ENCODE peak calls at places on chromosome 4, in six cellular contexts. One of them, this sample, is unnamed.

GRCh38 chr4:153560918-153561317 is 94.8 kb downstream of the TMEM131L start:
- DNase-seq in prostate gland: no peak
- DNase-seq in breast epithelium: no peak
- DNase-seq in sigmoid colon: no peak
- DNase-seq in spleen: no peak
- DNase-seq in SK-N-SH: no peak
- DNase-seq in this sample: no peak

GRCh38 chr4:46765465-46765864 is 143.6 kb downstream of the COX7B2 start:
- DNase-seq in SK-N-SH: no peak
- DNase-seq in prostate gland: no peak
- DNase-seq in sigmoid colon: no peak
- DNase-seq in breast epithelium: no peak
- DNase-seq in spleen: no peak
- DNase-seq in this sample: no peak

GRCh38 chr4:31334086-31334910 is 614.1 kb downstream of the PCDH7 start:
- DNase-seq in prostate gland: no peak
- DNase-seq in breast epithelium: no peak
- DNase-seq in sigmoid colon: no peak
- DNase-seq in spleen: no peak
- DNase-seq in SK-N-SH: no peak
- DNase-seq in this sample: no peak

GRCh38 chr4:104860227-104861123 is 286.2 kb upstream of the TET2 start:
- DNase-seq in SK-N-SH: peak; percentile 57
- DNase-seq in spleen: no peak
- DNase-seq in prostate gland: peak; percentile 70
- DNase-seq in sigmoid colon: peak; percentile 67
- DNase-seq in breast epithelium: no peak
- DNase-seq in this sample: peak; percentile 84

GRCh38 chr4:182143822-182144620 is 99.2 kb upstream of the TENM3 start:
- DNase-seq in sigmoid colon: no peak
- DNase-seq in prostate gland: no peak
- DNase-seq in SK-N-SH: peak; percentile 84
- DNase-seq in breast epithelium: no peak
- DNase-seq in spleen: no peak
- DNase-seq in this sample: no peak

GRCh38 chr4:147428583-147428982 is 52.3 kb upstream of the EDNRA start:
- DNase-seq in spleen: no peak
- DNase-seq in SK-N-SH: no peak
- DNase-seq in sigmoid colon: no peak
- DNase-seq in prostate gland: no peak
- DNase-seq in breast epithelium: no peak
- DNase-seq in this sample: no peak

GRCh38 chr4:123266221-123266620 is 130.4 kb upstream of the SPRY1 start:
- DNase-seq in sigmoid colon: no peak
- DNase-seq in spleen: no peak
- DNase-seq in SK-N-SH: no peak
- DNase-seq in breast epithelium: no peak
- DNase-seq in prostate gland: no peak
- DNase-seq in this sample: no peak

GRCh38 chr4:1644906-1645657 is 39.0 kb downstream of the FAM53A start:
- DNase-seq in SK-N-SH: peak; percentile 86
- DNase-seq in spleen: peak; percentile 56
- DNase-seq in sigmoid colon: peak; percentile 95
- DNase-seq in prostate gland: peak; percentile 45
- DNase-seq in breast epithelium: no peak
- DNase-seq in this sample: no peak

GRCh38 chr4:139523076-139523475 is 32.9 kb downstream of the SETD7 start:
- DNase-seq in sigmoid colon: no peak
- DNase-seq in breast epithelium: no peak
- DNase-seq in SK-N-SH: no peak
- DNase-seq in spleen: no peak
- DNase-seq in prostate gland: no peak
- DNase-seq in this sample: no peak

GRCh38 chr4:169024762-169025161 is 14.7 kb upstream of the CBR4 start:
- DNase-seq in prostate gland: peak; percentile 26
- DNase-seq in breast epithelium: no peak
- DNase-seq in sigmoid colon: no peak
- DNase-seq in SK-N-SH: peak; percentile 69
- DNase-seq in spleen: no peak
- DNase-seq in this sample: no peak

GRCh38 chr4:45199736-45200135 is 473.4 kb upstream of the GNPDA2 start:
- DNase-seq in spleen: no peak
- DNase-seq in sigmoid colon: no peak
- DNase-seq in breast epithelium: no peak
- DNase-seq in prostate gland: no peak
- DNase-seq in SK-N-SH: no peak
- DNase-seq in this sample: no peak

GRCh38 chr4:112523764-112524505 is 8.0 kb upstream of the NEUROG2 start:
- DNase-seq in spleen: peak; percentile 92
- DNase-seq in sigmoid colon: no peak
- DNase-seq in breast epithelium: no peak
- DNase-seq in prostate gland: no peak
- DNase-seq in SK-N-SH: peak; percentile 36
- DNase-seq in this sample: no peak

GRCh38 chr4:5451243-5451642 is 257.1 kb downstream of the EVC2 start:
- DNase-seq in breast epithelium: no peak
- DNase-seq in SK-N-SH: no peak
- DNase-seq in spleen: no peak
- DNase-seq in sigmoid colon: no peak
- DNase-seq in prostate gland: no peak
- DNase-seq in this sample: no peak

GRCh38 chr4:131613824-131614216 is 1535.3 kb upstream of the PCDH10 start:
- DNase-seq in spleen: no peak
- DNase-seq in breast epithelium: no peak
- DNase-seq in prostate gland: no peak
- DNase-seq in sigmoid colon: no peak
- DNase-seq in SK-N-SH: no peak
- DNase-seq in this sample: no peak

GRCh38 chr4:112778520-112778919 is 141.6 kb downstream of the LARP7 start:
- DNase-seq in prostate gland: no peak
- DNase-seq in breast epithelium: no peak
- DNase-seq in spleen: no peak
- DNase-seq in SK-N-SH: no peak
- DNase-seq in sigmoid colon: no peak
- DNase-seq in this sample: no peak

GRCh38 chr4:119321921-119322687 is at the start of gene FABP2:
- DNase-seq in sigmoid colon: no peak
- DNase-seq in spleen: no peak
- DNase-seq in breast epithelium: no peak
- DNase-seq in SK-N-SH: no peak
- DNase-seq in prostate gland: no peak
- DNase-seq in this sample: no peak

GRCh38 chr4:122003335-122003734 is 51.5 kb upstream of the TRPC3 start:
- DNase-seq in SK-N-SH: peak; percentile 60
- DNase-seq in breast epithelium: no peak
- DNase-seq in spleen: no peak
- DNase-seq in prostate gland: peak; percentile 4
- DNase-seq in sigmoid colon: no peak
- DNase-seq in this sample: no peak

GRCh38 chr4:95388911-95389310 is 159.9 kb downstream of the UNC5C start:
- DNase-seq in sigmoid colon: no peak
- DNase-seq in SK-N-SH: no peak
- DNase-seq in prostate gland: no peak
- DNase-seq in spleen: no peak
- DNase-seq in breast epithelium: no peak
- DNase-seq in this sample: no peak

GRCh38 chr4:115770046-115770543 is 656.7 kb upstream of the NDST4 start:
- DNase-seq in spleen: no peak
- DNase-seq in breast epithelium: no peak
- DNase-seq in SK-N-SH: no peak
- DNase-seq in sigmoid colon: no peak
- DNase-seq in prostate gland: no peak
- DNase-seq in this sample: no peak
- H3K4me3 ChIP-seq in spleen: no peak overlapping the region
- H3K4me3 ChIP-seq in breast epithelium: no peak overlapping the region
- H3K4me3 ChIP-seq in SK-N-SH: no peak overlapping the region
- H3K4me3 ChIP-seq in sigmoid colon: no peak overlapping the region
- H3K4me3 ChIP-seq in prostate gland: no peak overlapping the region
- H3K4me3 ChIP-seq in this sample: no peak overlapping the region

GRCh38 chr4:167987285-167987684 is 105.1 kb upstream of the ANXA10 start:
- DNase-seq in spleen: no peak
- DNase-seq in prostate gland: no peak
- DNase-seq in SK-N-SH: no peak
- DNase-seq in breast epithelium: no peak
- DNase-seq in sigmoid colon: no peak
- DNase-seq in this sample: no peak
- TF ChIP-seq POLR2AphosphoS5 in spleen: no peak
- TF ChIP-seq POLR2AphosphoS5 in prostate gland: no peak
- TF ChIP-seq POLR2AphosphoS5 in SK-N-SH: no peak
- TF ChIP-seq POLR2AphosphoS5 in breast epithelium: no peak
- TF ChIP-seq POLR2AphosphoS5 in sigmoid colon: no peak
- TF ChIP-seq POLR2AphosphoS5 in this sample: no peak

GRCh38 chr4:76434901-76435688 is at the start of gene SHROOM3:
- DNase-seq in prostate gland: peak; percentile 17
- DNase-seq in spleen: no peak
- DNase-seq in sigmoid colon: no peak
- DNase-seq in SK-N-SH: no peak
- DNase-seq in breast epithelium: no peak
- DNase-seq in this sample: peak; percentile 79
- H3K4me3 ChIP-seq in prostate gland: no peak within 1 kb of the TSS
- H3K4me3 ChIP-seq in spleen: no peak within 1 kb of the TSS
- H3K4me3 ChIP-seq in sigmoid colon: peak within 1 kb of the TSS; percentile 26
- H3K4me3 ChIP-seq in SK-N-SH: no peak within 1 kb of the TSS
- H3K4me3 ChIP-seq in breast epithelium: peak within 1 kb of the TSS; percentile 51
- H3K4me3 ChIP-seq in this sample: peak within 1 kb of the TSS; percentile 73

GRCh38 chr4:128855656-128856055 is 46.2 kb downstream of the JADE1 start:
- DNase-seq in sigmoid colon: no peak
- DNase-seq in breast epithelium: no peak
- DNase-seq in prostate gland: no peak
- DNase-seq in spleen: no peak
- DNase-seq in SK-N-SH: no peak
- DNase-seq in this sample: no peak
- TF ChIP-seq POLR2AphosphoS5 in sigmoid colon: no peak
- TF ChIP-seq POLR2AphosphoS5 in breast epithelium: no peak
- TF ChIP-seq POLR2AphosphoS5 in prostate gland: no peak
- TF ChIP-seq POLR2AphosphoS5 in spleen: no peak
- TF ChIP-seq POLR2AphosphoS5 in SK-N-SH: no peak
- TF ChIP-seq POLR2AphosphoS5 in this sample: no peak

DNA sequence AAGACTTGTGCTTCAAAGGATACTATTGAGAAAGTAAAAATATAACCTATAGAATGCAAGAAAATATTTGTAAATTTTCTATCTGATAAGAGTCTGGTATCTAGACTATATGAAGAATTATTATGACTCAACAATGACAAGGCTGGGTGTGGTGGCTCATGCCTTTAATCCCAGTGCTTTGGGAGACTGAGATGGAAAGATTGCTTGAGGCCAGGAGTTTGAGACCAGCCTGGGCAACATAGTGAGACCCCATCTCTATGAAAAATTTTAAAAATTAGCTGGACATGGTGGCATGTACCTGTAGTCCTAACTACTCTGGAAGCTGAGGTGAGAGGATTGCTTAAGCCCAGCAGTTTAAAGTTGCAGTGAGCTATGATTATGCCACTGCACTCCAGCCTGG is 38.2 kb downstream of the SHROOM3 start:
- DNase-seq in prostate gland: no peak
- DNase-seq in SK-N-SH: no peak
- DNase-seq in spleen: no peak
- DNase-seq in breast epithelium: no peak
- DNase-seq in sigmoid colon: no peak
- DNase-seq in this sample: no peak
- H3K4me3 ChIP-seq in prostate gland: no peak overlapping the region
- H3K4me3 ChIP-seq in SK-N-SH: no peak overlapping the region
- H3K4me3 ChIP-seq in spleen: no peak overlapping the region
- H3K4me3 ChIP-seq in breast epithelium: no peak overlapping the region
- H3K4me3 ChIP-seq in sigmoid colon: no peak overlapping the region
- H3K4me3 ChIP-seq in this sample: no peak overlapping the region

DNA sequence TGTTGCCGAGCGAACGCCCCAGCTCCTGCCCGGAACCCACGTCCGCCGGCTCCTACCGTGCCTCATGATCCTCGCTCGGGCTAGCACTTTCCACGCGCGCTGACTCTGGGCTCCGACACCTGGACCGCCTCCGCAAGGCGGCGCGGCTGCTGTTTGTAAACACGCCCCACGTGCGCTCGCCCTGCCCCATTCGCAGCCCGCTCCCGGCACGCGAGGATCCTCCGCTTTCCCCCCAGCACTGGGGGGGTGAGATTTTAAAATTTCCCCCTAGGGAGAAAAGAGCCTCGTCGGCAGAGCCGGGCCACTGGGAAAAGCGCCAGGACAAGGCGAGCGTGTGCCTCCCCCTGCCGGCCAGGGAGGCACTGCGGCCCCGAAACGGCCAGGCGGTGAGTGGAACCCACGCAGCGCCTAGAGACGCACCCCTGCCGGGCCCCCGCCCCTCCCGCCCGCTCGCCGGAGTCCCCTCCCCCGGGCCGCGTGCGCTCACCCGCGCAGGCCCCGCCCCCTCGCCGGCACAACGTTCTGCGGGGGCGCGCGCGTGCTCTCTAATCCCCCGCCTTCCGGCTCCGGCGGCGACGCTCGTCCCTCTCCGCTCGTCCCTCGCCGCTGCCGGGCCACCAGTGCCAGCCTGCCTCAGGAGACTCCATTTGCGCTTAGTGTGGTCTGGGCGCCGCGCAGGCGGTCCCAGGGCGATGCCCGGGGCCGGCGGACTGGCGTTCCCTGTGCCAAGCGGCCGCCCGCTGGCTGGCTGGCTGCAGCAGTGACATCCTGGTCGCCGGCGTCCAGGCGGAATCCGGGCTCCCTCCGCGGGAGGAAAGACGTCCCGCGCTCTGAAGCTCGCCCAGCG is at the start of gene TIGD2:
- DNase-seq in sigmoid colon: peak; percentile 93
- DNase-seq in spleen: peak; percentile 97
- DNase-seq in prostate gland: peak; percentile 85
- DNase-seq in breast epithelium: peak; percentile 86
- DNase-seq in SK-N-SH: peak; percentile 98
- DNase-seq in this sample: no peak
- TF ChIP-seq POLR2AphosphoS5 in sigmoid colon: peak; percentile 81
- TF ChIP-seq POLR2AphosphoS5 in spleen: peak; percentile 97
- TF ChIP-seq POLR2AphosphoS5 in prostate gland: peak; percentile 60
- TF ChIP-seq POLR2AphosphoS5 in breast epithelium: peak; percentile 93
- TF ChIP-seq POLR2AphosphoS5 in SK-N-SH: peak; percentile 67
- TF ChIP-seq POLR2AphosphoS5 in this sample: peak; percentile 96

GRCh38 chr4:97496298-97496873 is 646.9 kb downstream of the STPG2 start:
- DNase-seq in spleen: no peak
- DNase-seq in SK-N-SH: no peak
- DNase-seq in breast epithelium: no peak
- DNase-seq in sigmoid colon: no peak
- DNase-seq in prostate gland: peak; percentile 28
- DNase-seq in this sample: no peak
- H3K4me3 ChIP-seq in spleen: no peak overlapping the region
- H3K4me3 ChIP-seq in SK-N-SH: no peak overlapping the region
- H3K4me3 ChIP-seq in breast epithelium: peak overlapping the region; percentile 1
- H3K4me3 ChIP-seq in sigmoid colon: no peak overlapping the region
- H3K4me3 ChIP-seq in prostate gland: no peak overlapping the region
- H3K4me3 ChIP-seq in this sample: peak overlapping the region; percentile 47

DNA sequence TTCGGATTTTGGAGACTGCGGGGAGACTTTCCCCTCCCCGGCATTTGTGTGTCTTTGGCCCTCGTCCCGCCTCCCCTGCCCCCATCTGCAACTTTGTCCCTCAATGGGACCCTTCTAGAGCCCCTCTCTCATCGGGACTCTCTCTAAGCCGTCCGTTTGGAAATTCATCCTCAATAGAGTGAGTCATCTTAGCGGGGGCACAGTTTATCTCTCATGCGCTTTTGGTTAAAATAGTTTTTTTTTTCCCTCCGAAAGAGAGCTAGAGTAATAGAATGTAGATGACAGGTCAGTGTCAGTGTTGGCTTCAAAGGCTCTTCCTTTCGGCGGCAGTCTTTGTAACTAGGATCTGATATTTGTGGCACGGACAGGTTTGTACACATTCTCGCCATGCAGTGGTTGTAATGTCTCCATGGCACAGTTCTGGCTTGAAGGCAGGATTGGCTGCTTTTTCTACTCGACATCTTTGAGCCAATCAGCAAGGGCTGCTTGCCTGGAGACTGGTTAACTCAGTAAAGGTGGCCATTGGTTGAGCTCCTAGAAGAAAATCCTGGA is 966 bp downstream of the N4BP2 start:
- DNase-seq in spleen: peak; percentile 82
- DNase-seq in breast epithelium: peak; percentile 78
- DNase-seq in prostate gland: peak; percentile 93
- DNase-seq in SK-N-SH: peak; percentile 84
- DNase-seq in sigmoid colon: peak; percentile 92
- DNase-seq in this sample: peak; percentile 94
- TF ChIP-seq POLR2AphosphoS5 in spleen: no peak
- TF ChIP-seq POLR2AphosphoS5 in breast epithelium: peak; percentile 78
- TF ChIP-seq POLR2AphosphoS5 in prostate gland: peak; percentile 89
- TF ChIP-seq POLR2AphosphoS5 in SK-N-SH: peak; percentile 76
- TF ChIP-seq POLR2AphosphoS5 in sigmoid colon: peak; percentile 90
- TF ChIP-seq POLR2AphosphoS5 in this sample: peak; percentile 82

This sample was measured in SK-N-MC.